ENCODE peak calls at places on chromosome 22, in seven cellular contexts. One of them, this sample, is unnamed.

GRCh38 chr22:20093437-20093836 is 13.4 kb downstream of the DGCR8 start:
- DNase-seq in choroid plexus epithelial cell: no peak
- DNase-seq in tibial artery: peak; percentile 78
- DNase-seq in sciatic nerve: no peak
- DNase-seq in stromal cell of bone marrow: no peak
- DNase-seq in LHCN-M2: no peak
- DNase-seq in WTC11: no peak
- DNase-seq in this sample: no peak

GRCh38 chr22:45318558-45319318 is 9.0 kb downstream of the FAM118A start:
- DNase-seq in choroid plexus epithelial cell: peak; percentile 72
- DNase-seq in tibial artery: no peak
- DNase-seq in sciatic nerve: no peak
- DNase-seq in stromal cell of bone marrow: no peak
- DNase-seq in LHCN-M2: no peak
- DNase-seq in WTC11: no peak
- DNase-seq in this sample: no peak

GRCh38 chr22:19693581-19693980 is 20.7 kb upstream of the SEPTIN5 start:
- DNase-seq in choroid plexus epithelial cell: no peak
- DNase-seq in tibial artery: no peak
- DNase-seq in sciatic nerve: no peak
- DNase-seq in stromal cell of bone marrow: no peak
- DNase-seq in LHCN-M2: no peak
- DNase-seq in WTC11: no peak
- DNase-seq in this sample: no peak

GRCh38 chr22:43272301-43272700 is 70.9 kb downstream of the SCUBE1 start:
- DNase-seq in choroid plexus epithelial cell: no peak
- DNase-seq in tibial artery: no peak
- DNase-seq in sciatic nerve: no peak
- DNase-seq in stromal cell of bone marrow: no peak
- DNase-seq in LHCN-M2: peak; percentile 21
- DNase-seq in WTC11: no peak
- DNase-seq in this sample: no peak

GRCh38 chr22:31496007-31496734 is at the start of gene SFI1:
- DNase-seq in choroid plexus epithelial cell: peak; percentile 92
- DNase-seq in tibial artery: peak; percentile 94
- DNase-seq in sciatic nerve: peak; percentile 95
- DNase-seq in stromal cell of bone marrow: peak; percentile 82
- DNase-seq in LHCN-M2: peak; percentile 86
- DNase-seq in WTC11: peak; percentile 92
- DNase-seq in this sample: peak; percentile 76

GRCh38 chr22:23180301-23180892 is at the start of gene BCR:
- DNase-seq in choroid plexus epithelial cell: peak; percentile 75
- DNase-seq in tibial artery: peak; percentile 89
- DNase-seq in sciatic nerve: peak; percentile 84
- DNase-seq in stromal cell of bone marrow: peak; percentile 38
- DNase-seq in LHCN-M2: peak; percentile 20
- DNase-seq in WTC11: peak; percentile 52
- DNase-seq in this sample: peak; percentile 51

GRCh38 chr22:44181033-44181911 is 547 bp downstream of the PARVG start:
- DNase-seq in choroid plexus epithelial cell: no peak
- DNase-seq in tibial artery: no peak
- DNase-seq in sciatic nerve: no peak
- DNase-seq in stromal cell of bone marrow: no peak
- DNase-seq in LHCN-M2: no peak
- DNase-seq in WTC11: no peak
- DNase-seq in this sample: no peak

GRCh38 chr22:16699336-16699735 is 106.7 kb upstream of the CCT8L2 start:
- DNase-seq in choroid plexus epithelial cell: no peak
- DNase-seq in tibial artery: no peak
- DNase-seq in sciatic nerve: no peak
- DNase-seq in stromal cell of bone marrow: no peak
- DNase-seq in LHCN-M2: no peak
- DNase-seq in WTC11: no peak
- DNase-seq in this sample: no peak

GRCh38 chr22:24305260-24305692 is 34.6 kb downstream of the SPECC1L start:
- DNase-seq in choroid plexus epithelial cell: peak; percentile 63
- DNase-seq in tibial artery: no peak
- DNase-seq in sciatic nerve: no peak
- DNase-seq in stromal cell of bone marrow: no peak
- DNase-seq in LHCN-M2: no peak
- DNase-seq in WTC11: no peak
- DNase-seq in this sample: no peak

GRCh38 chr22:45172872-45173585 is 9.3 kb downstream of the NUP50 start:
- DNase-seq in choroid plexus epithelial cell: no peak
- DNase-seq in tibial artery: no peak
- DNase-seq in sciatic nerve: no peak
- DNase-seq in stromal cell of bone marrow: no peak
- DNase-seq in LHCN-M2: no peak
- DNase-seq in WTC11: no peak
- DNase-seq in this sample: no peak

GRCh38 chr22:39133871-39134270 is 18.6 kb downstream of the CBX7 start:
- DNase-seq in choroid plexus epithelial cell: no peak
- DNase-seq in tibial artery: no peak
- DNase-seq in sciatic nerve: peak; percentile 59
- DNase-seq in stromal cell of bone marrow: no peak
- DNase-seq in LHCN-M2: no peak
- DNase-seq in WTC11: no peak
- DNase-seq in this sample: no peak

GRCh38 chr22:17119481-17120202 is 1.5 kb downstream of the TMEM121B start:
- DNase-seq in choroid plexus epithelial cell: peak; percentile 16
- DNase-seq in tibial artery: no peak
- DNase-seq in sciatic nerve: no peak
- DNase-seq in stromal cell of bone marrow: no peak
- DNase-seq in LHCN-M2: peak; percentile 19
- DNase-seq in WTC11: peak; percentile 83
- DNase-seq in this sample: no peak

GRCh38 chr22:40855960-40856512 is 403 bp downstream of the ST13 start:
- DNase-seq in choroid plexus epithelial cell: peak; percentile 51
- DNase-seq in tibial artery: no peak
- DNase-seq in sciatic nerve: peak; percentile 70
- DNase-seq in stromal cell of bone marrow: no peak
- DNase-seq in LHCN-M2: peak; percentile 50
- DNase-seq in WTC11: peak; percentile 61
- DNase-seq in this sample: peak; percentile 36

GRCh38 chr22:20155330-20156041 is 4.6 kb upstream of the CCDC188 start:
- DNase-seq in choroid plexus epithelial cell: peak; percentile 50
- DNase-seq in tibial artery: no peak
- DNase-seq in sciatic nerve: peak; percentile 79
- DNase-seq in stromal cell of bone marrow: peak; percentile 45
- DNase-seq in LHCN-M2: peak; percentile 52
- DNase-seq in WTC11: no peak
- DNase-seq in this sample: no peak

GRCh38 chr22:50714631-50715179 is 23.3 kb upstream of the ACR start:
- DNase-seq in choroid plexus epithelial cell: no peak
- DNase-seq in tibial artery: no peak
- DNase-seq in sciatic nerve: no peak
- DNase-seq in stromal cell of bone marrow: no peak
- DNase-seq in LHCN-M2: no peak
- DNase-seq in WTC11: no peak
- DNase-seq in this sample: no peak

GRCh38 chr22:30426395-30427353 is 1.1 kb downstream of the MTFP1 start:
- DNase-seq in choroid plexus epithelial cell: peak; percentile 78
- DNase-seq in tibial artery: peak; percentile 91
- DNase-seq in sciatic nerve: peak; percentile 88
- DNase-seq in stromal cell of bone marrow: peak; percentile 63
- DNase-seq in LHCN-M2: peak; percentile 85
- DNase-seq in WTC11: peak; percentile 88
- DNase-seq in this sample: peak; percentile 82

GRCh38 chr22:45468872-45469572 is 33.7 kb upstream of the FBLN1 start:
- DNase-seq in choroid plexus epithelial cell: peak; percentile 43
- DNase-seq in tibial artery: peak; percentile 76
- DNase-seq in sciatic nerve: peak; percentile 19
- DNase-seq in stromal cell of bone marrow: peak; percentile 75
- DNase-seq in LHCN-M2: peak; percentile 76
- DNase-seq in WTC11: no peak
- DNase-seq in this sample: peak; percentile 71

GRCh38 chr22:17874231-17874630 is 100.0 kb upstream of the BID start:
- DNase-seq in choroid plexus epithelial cell: no peak
- DNase-seq in tibial artery: no peak
- DNase-seq in sciatic nerve: no peak
- DNase-seq in stromal cell of bone marrow: no peak
- DNase-seq in LHCN-M2: no peak
- DNase-seq in WTC11: no peak
- DNase-seq in this sample: no peak

GRCh38 chr22:20244744-20245576 is 23.2 kb downstream of the RTN4R start:
- DNase-seq in choroid plexus epithelial cell: no peak
- DNase-seq in tibial artery: no peak
- DNase-seq in sciatic nerve: no peak
- DNase-seq in stromal cell of bone marrow: no peak
- DNase-seq in LHCN-M2: no peak
- DNase-seq in WTC11: no peak
- DNase-seq in this sample: no peak

GRCh38 chr22:19889951-19890350 is 35.3 kb upstream of the GNB1L start:
- DNase-seq in choroid plexus epithelial cell: no peak
- DNase-seq in tibial artery: no peak
- DNase-seq in sciatic nerve: no peak
- DNase-seq in stromal cell of bone marrow: no peak
- DNase-seq in LHCN-M2: no peak
- DNase-seq in WTC11: no peak
- DNase-seq in this sample: no peak

GRCh38 chr22:46639843-46640242 is 19.7 kb downstream of the GRAMD4 start:
- DNase-seq in choroid plexus epithelial cell: peak; percentile 51
- DNase-seq in tibial artery: no peak
- DNase-seq in sciatic nerve: no peak
- DNase-seq in stromal cell of bone marrow: no peak
- DNase-seq in LHCN-M2: no peak
- DNase-seq in WTC11: no peak
- DNase-seq in this sample: no peak

GRCh38 chr22:22462813-22463567 is 45.6 kb downstream of the ZNF280B start:
- DNase-seq in choroid plexus epithelial cell: peak; percentile 21
- DNase-seq in tibial artery: no peak
- DNase-seq in sciatic nerve: no peak
- DNase-seq in stromal cell of bone marrow: no peak
- DNase-seq in LHCN-M2: peak; percentile 12
- DNase-seq in WTC11: no peak
- DNase-seq in this sample: no peak

GRCh38 chr22:37485006-37485713 is 1.0 kb downstream of the MFNG start:
- DNase-seq in choroid plexus epithelial cell: no peak
- DNase-seq in tibial artery: no peak
- DNase-seq in sciatic nerve: no peak
- DNase-seq in stromal cell of bone marrow: no peak
- DNase-seq in LHCN-M2: no peak
- DNase-seq in WTC11: no peak
- DNase-seq in this sample: no peak

This sample was measured in PC-9.